ENCODE peak calls at places on chromosomes 3 and 15, in six cellular contexts. Y, B, X, Q, M and C are unnamed samples.

GRCh38 chr3:179933079-179933478 is 103.7 kb downstream of the PEX5L start:
- DNase-seq in Y (no peak), B (no peak), X (no peak), Q (no peak), M (no peak), C (no peak)

GRCh38 chr3:184186184-184186901 is at the start of gene ABCF3:
- DNase-seq in Y (no peak), B (peak), X (no peak), Q (no peak), M (no peak), C (peak)

GRCh38 chr3:152244156-152244888 is 24.4 kb upstream of the MBNL1 start:
- DNase-seq in Y (no peak), B (no peak), X (no peak), Q (no peak), M (no peak), C (no peak)

GRCh38 chr15:49223536-49224274 is 53.7 kb downstream of the GALK2 start:
- DNase-seq in Y (no peak), B (no peak), X (no peak), Q (no peak), M (no peak), C (no peak)

GRCh38 chr3:111667621-111668239 is 72.6 kb upstream of the ZBED2 start:
- DNase-seq in Y (no peak), B (peak), X (no peak), Q (no peak), M (no peak), C (peak)

GRCh38 chr3:32336123-32336518 is 55.5 kb upstream of the CMTM7 start:
- DNase-seq in Y (no peak), B (no peak), X (no peak), Q (no peak), M (no peak), C (no peak)

GRCh38 chr3:127418560-127419099 is 130.8 kb upstream of the PRR20G start:
- DNase-seq in Y (no peak), B (no peak), X (no peak), Q (no peak), M (no peak), C (no peak)

GRCh38 chr15:81279621-81280051 is 44.3 kb downstream of the STARD5 start:
- DNase-seq in Y (no peak), B (no peak), X (no peak), Q (no peak), M (no peak), C (no peak)

GRCh38 chr15:63231717-63232116 is 42.3 kb downstream of the RAB8B start:
- DNase-seq in Y (no peak), B (no peak), X (no peak), Q (no peak), M (no peak), C (no peak)

GRCh38 chr3:70308760-70309159 is 3.7 kb downstream of the MDFIC2 start:
- DNase-seq in Y (no peak), B (no peak), X (no peak), Q (no peak), M (no peak), C (no peak)

GRCh38 chr3:191627064-191627463 is 166.1 kb downstream of the PYDC2 start:
- DNase-seq in Y (no peak), B (no peak), X (no peak), Q (no peak), M (no peak), C (no peak)

GRCh38 chr3:129321887-129322286 is 43.2 kb downstream of the HMCES start:
- DNase-seq in Y (no peak), B (no peak), X (no peak), Q (no peak), M (no peak), C (no peak)

GRCh38 chr15:90451215-90451850 is 63.3 kb downstream of the IQGAP1 start:
- DNase-seq in Y (no peak), B (no peak), X (no peak), Q (no peak), M (no peak), C (no peak)

GRCh38 chr15:96974761-96975160 is 644.3 kb downstream of the NR2F2 start:
- DNase-seq in Y (no peak), B (no peak), X (no peak), Q (no peak), M (no peak), C (no peak)

GRCh38 chr3:110261141-110261540 is 810.5 kb upstream of the NECTIN3 start:
- DNase-seq in Y (no peak), B (no peak), X (no peak), Q (no peak), M (no peak), C (no peak)

GRCh38 chr3:55870576-55870975 is 383.5 kb upstream of the WNT5A start:
- DNase-seq in Y (no peak), B (no peak), X (no peak), Q (no peak), M (no peak), C (no peak)

GRCh38 chr15:49900036-49900435 is 219.0 kb downstream of the ATP8B4 start:
- DNase-seq in Y (no peak), B (no peak), X (no peak), Q (no peak), M (no peak), C (no peak)

GRCh38 chr3:33717616-33717865 is 513 bp downstream of the CLASP2 start:
- DNase-seq in Y (peak), B (peak), X (no peak), Q (peak), M (peak), C (peak)

GRCh38 chr15:61861962-61862361 is 198.3 kb downstream of the VPS13C start:
- DNase-seq in Y (no peak), B (no peak), X (no peak), Q (no peak), M (no peak), C (no peak)

GRCh38 chr3:125110876-125111480 is 55.2 kb upstream of the HEG1 start:
- DNase-seq in Y (no peak), B (no peak), X (no peak), Q (no peak), M (no peak), C (no peak)

GRCh38 chr3:181838940-181839914 is 127.5 kb downstream of the SOX2 start:
- DNase-seq in Y (peak), B (no peak), X (no peak), Q (no peak), M (no peak), C (no peak)

GRCh38 chr3:65811917-65812316 is 226.8 kb downstream of the MAGI1 start:
- DNase-seq in Y (no peak), B (no peak), X (no peak), Q (no peak), M (no peak), C (no peak)

GRCh38 chr3:183698318-183698731 is 728 bp downstream of the YEATS2 start:
- DNase-seq in Y (no peak), B (peak), X (no peak), Q (no peak), M (no peak), C (no peak)

GRCh38 chr3:108071394-108071793 is 19.4 kb downstream of the CD47 start:
- DNase-seq in Y (no peak), B (no peak), X (no peak), Q (no peak), M (no peak), C (no peak)

GRCh38 chr3:44476181-44476599 is 1.3 kb downstream of the ZNF445 start:
- DNase-seq in Y (no peak), B (no peak), X (no peak), Q (no peak), M (no peak), C (no peak)

GRCh38 chr3:3309836-3310235 is 130.3 kb upstream of the CRBN start:
- DNase-seq in Y (no peak), B (no peak), X (no peak), Q (no peak), M (no peak), C (no peak)

GRCh38 chr15:40088929-40089755 is 19.5 kb downstream of the BMF start:
- DNase-seq in Y (no peak), B (no peak), X (no peak), Q (no peak), M (no peak), C (no peak)

GRCh38 chr3:45792036-45792435 is 4.3 kb downstream of the SLC6A20 start:
- DNase-seq in Y (no peak), B (no peak), X (no peak), Q (no peak), M (no peak), C (no peak)

GRCh38 chr15:42686281-42686680 is 50.6 kb downstream of the CDAN1 start:
- DNase-seq in Y (no peak), B (no peak), X (no peak), Q (no peak), M (no peak), C (no peak)

GRCh38 chr3:25455316-25456232 is 27.5 kb downstream of the RARB start:
- DNase-seq in Y (no peak), B (no peak), X (no peak), Q (no peak), M (no peak), C (no peak)

GRCh38 chr15:41683955-41684354 is 23.8 kb downstream of the MGA start:
- DNase-seq in Y (no peak), B (no peak), X (peak), Q (no peak), M (no peak), C (no peak)

GRCh38 chr3:194117114-194117845 is 18.7 kb upstream of the HES1 start:
- DNase-seq in Y (peak), B (peak), X (no peak), Q (no peak), M (no peak), C (no peak)

GRCh38 chr3:2957115-2957514 is 153.1 kb downstream of the IL5RA start:
- DNase-seq in Y (no peak), B (no peak), X (no peak), Q (no peak), M (no peak), C (no peak)

GRCh38 chr15:22735781-22736180 is 50.7 kb upstream of the NIPA1 start:
- DNase-seq in Y (no peak), B (no peak), X (no peak), Q (no peak), M (no peak), C (no peak)

GRCh38 chr15:40369971-40370370 is 12.0 kb downstream of the DISP2 start:
- DNase-seq in Y (no peak), B (no peak), X (no peak), Q (no peak), M (no peak), C (no peak)

DNA sequence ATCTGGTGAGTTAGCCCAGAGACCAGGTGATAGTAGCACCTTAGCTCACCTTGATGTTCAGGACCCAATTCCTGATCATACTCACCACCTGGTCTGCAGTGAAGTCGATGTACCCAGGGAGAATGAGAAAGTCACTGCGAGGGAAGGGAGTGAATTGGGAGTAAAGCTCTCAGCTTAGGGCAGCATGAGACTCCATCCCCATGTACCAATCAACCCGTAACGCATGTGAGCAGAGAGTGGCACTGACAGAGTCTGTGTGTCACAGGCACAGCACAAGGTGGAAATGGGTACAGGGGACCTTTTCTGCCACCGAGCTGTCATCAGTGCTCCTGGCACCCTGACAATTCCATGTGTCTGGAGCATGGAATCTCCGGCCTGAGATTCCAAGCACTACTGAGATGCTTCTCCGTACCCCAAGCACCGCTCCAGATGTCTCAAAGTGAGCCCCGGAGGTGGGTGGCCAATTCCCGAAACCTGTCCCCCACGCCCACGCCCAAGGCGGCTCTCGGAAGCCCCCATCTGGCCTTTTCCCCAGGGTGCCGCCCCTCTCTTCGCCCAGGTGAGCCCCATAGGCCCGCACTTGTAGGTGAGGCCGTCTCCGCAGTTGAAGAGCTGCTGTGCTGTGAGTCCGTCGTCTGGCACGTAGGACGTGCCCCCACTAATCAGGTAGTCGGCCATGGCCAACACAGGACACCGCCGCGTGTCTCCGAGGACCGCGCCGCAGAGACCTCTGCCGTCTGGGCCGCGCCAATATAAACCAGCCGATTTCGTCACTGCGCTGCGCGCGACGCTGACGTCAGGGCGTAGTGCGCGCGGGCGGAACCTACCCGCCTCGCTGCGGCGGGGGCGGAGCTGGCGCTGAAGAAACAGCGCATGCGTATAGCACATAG is at the start of gene IMPDH2:
- DNase-seq in Y (peak), B (peak), X (peak), Q (peak), M (peak), C (peak)
- TF ChIP-seq POLR2AphosphoS5 in Y (peak), B (peak), X (peak), Q (peak), M (peak), C (peak)

DNA sequence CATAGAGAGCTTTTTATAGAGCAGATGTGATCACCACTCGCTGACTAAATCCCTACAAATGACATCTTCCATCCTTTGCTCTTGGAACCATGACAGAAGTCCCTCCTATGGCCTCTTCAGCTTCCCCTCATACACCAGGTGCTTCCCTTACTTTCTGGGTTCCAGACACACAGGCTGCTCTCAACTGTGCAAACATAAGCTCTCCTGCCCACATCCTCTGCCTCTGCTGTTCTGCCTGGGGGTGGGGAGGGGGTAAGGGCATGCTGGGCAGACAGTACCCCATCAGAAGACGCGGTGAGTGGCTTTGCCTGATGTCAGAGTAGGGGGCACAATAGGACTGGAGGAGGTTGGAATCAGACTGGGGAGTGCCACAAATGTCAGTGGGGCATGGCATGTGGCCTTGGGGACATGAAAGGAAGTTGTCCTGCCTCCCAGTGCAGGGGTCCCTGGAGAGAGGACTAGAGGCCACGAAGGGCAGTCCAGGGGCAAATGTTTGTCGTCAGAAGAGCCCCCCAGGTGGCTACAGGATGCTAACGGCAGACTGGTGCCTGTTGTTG is 15.3 kb downstream of the ITIH3 start:
- DNase-seq in Y (no peak), B (no peak), X (no peak), Q (no peak), M (no peak), C (no peak)
- TF ChIP-seq POLR2A in Y (no peak), B (no peak), X (peak), Q (no peak), M (no peak), C (no peak)

GRCh38 chr15:44261007-44261706 is 27.4 kb upstream of the GOLM2 start:
- DNase-seq in Y (no peak), B (no peak), X (peak), Q (no peak), M (no peak), C (no peak)
- TF ChIP-seq CTCF in Y (no peak), B (no peak), X (peak), Q (no peak), M (no peak), C (no peak)

GRCh38 chr3:143750856-143751255 is 97.4 kb downstream of the SLC9A9 start:
- DNase-seq in Y (no peak), B (no peak), X (no peak), Q (no peak), M (no peak), C (no peak)
- TF ChIP-seq POLR2AphosphoS5 in Y (no peak), B (no peak), X (no peak), Q (no peak), M (no peak), C (no peak)